ENCODE peak calls at places on chromosomes 5 and 9, in six cellular contexts. V is mesendoderm, I is OCI-LY7, C is thoracic aorta, Q is cardiac muscle cell, K is neuronal stem cell. S is an unnamed sample.

GRCh38 chr5:150658121-150658520 is 2.9 kb upstream of the MYOZ3 start:
- DNase-seq in K (no peak), Q (no peak), I (no peak), V (no peak), C (no peak), S (no peak)

GRCh38 chr5:94694671-94695070 is 76.2 kb downstream of the SLF1 start:
- DNase-seq in I (no peak), Q (no peak), V (no peak), C (no peak), K (no peak), S (no peak)

GRCh38 chr5:172903790-172904189 is 55.4 kb upstream of the RPL26L1 start:
- DNase-seq in V (no peak), Q (peak; percentile 92), K (no peak), C (peak; percentile 84), I (no peak), S (peak; percentile 91)

GRCh38 chr5:1039210-1039548 is 30.6 kb downstream of the NKD2 start:
- DNase-seq in C (no peak), I (no peak), K (no peak), V (no peak), Q (no peak), S (no peak)

GRCh38 chr5:12274236-12274635 is 370.0 kb upstream of the CTNND2 start:
- DNase-seq in C (no peak), K (no peak), I (no peak), Q (no peak), V (no peak), S (no peak)

GRCh38 chr5:67575087-67575486 is 378.5 kb upstream of the CD180 start:
- DNase-seq in Q (no peak), I (no peak), C (no peak), K (no peak), V (no peak), S (no peak)

GRCh38 chr5:3888290-3888689 is 292.7 kb downstream of the IRX1 start:
- DNase-seq in I (no peak), V (no peak), Q (no peak), C (no peak), K (no peak), S (no peak)

GRCh38 chr5:175254155-175254554 is 189.8 kb downstream of the DRD1 start:
- DNase-seq in C (no peak), V (no peak), Q (peak; percentile 6), K (no peak), I (no peak), S (peak; percentile 46)

GRCh38 chr9:116152390-116152789 is 1.2 kb upstream of the PAPPA start:
- DNase-seq in V (no peak), K (no peak), Q (no peak), I (no peak), C (no peak), S (no peak)

GRCh38 chr5:82396871-82397514 is 118.8 kb upstream of the RPS23 start:
- DNase-seq in Q (peak; percentile 99), V (no peak), K (no peak), C (peak; percentile 60), I (no peak), S (peak; percentile 97)

GRCh38 chr5:155053482-155053881 is 39.9 kb downstream of the KIF4B start:
- DNase-seq in V (peak; percentile 59), K (no peak), Q (no peak), I (no peak), C (no peak), S (no peak)

GRCh38 chr5:14415516-14416074 is 166.0 kb upstream of the OTULINL start:
- DNase-seq in Q (no peak), C (no peak), I (no peak), K (no peak), V (no peak), S (no peak)

GRCh38 chr5:32692066-32692746 is 18.9 kb upstream of the NPR3 start:
- DNase-seq in C (no peak), Q (no peak), V (no peak), I (no peak), K (no peak), S (no peak)

GRCh38 chr5:41754857-41755256 is 115.4 kb downstream of the OXCT1 start:
- DNase-seq in I (peak; percentile 2), Q (peak; percentile 17), K (no peak), C (no peak), V (no peak), S (no peak)

GRCh38 chr5:415928-416635 is 26.9 kb upstream of the EXOC3 start:
- DNase-seq in K (no peak), V (no peak), I (no peak), Q (no peak), C (no peak), S (no peak)

GRCh38 chr5:139386039-139386438 is 2.9 kb upstream of the SLC23A1 start:
- DNase-seq in V (no peak), K (no peak), C (no peak), I (no peak), Q (no peak), S (no peak)

GRCh38 chr5:1182633-1183423 is 18.6 kb upstream of the SLC6A19 start:
- DNase-seq in K (no peak), C (no peak), V (no peak), Q (no peak), I (no peak), S (no peak)

GRCh38 chr5:154385236-154385512 is 60.6 kb upstream of the SAP30L start:
- DNase-seq in V (no peak), Q (peak; percentile 30), I (peak; percentile 4), K (no peak), C (no peak), S (no peak)

GRCh38 chr5:146283344-146283761 is 55.3 kb upstream of the POU4F3 start:
- DNase-seq in V (peak; percentile 1), I (no peak), C (no peak), K (no peak), Q (peak; percentile 84), S (no peak)

GRCh38 chr9:21696411-21696865 is 106.0 kb upstream of the MTAP start:
- DNase-seq in C (no peak), V (peak; percentile 76), K (no peak), Q (peak; percentile 77), I (peak; percentile 4), S (peak; percentile 70)

GRCh38 chr5:107319921-107320320 is 350.8 kb downstream of the EFNA5 start:
- DNase-seq in V (no peak), K (no peak), Q (no peak), C (no peak), I (no peak), S (no peak)

GRCh38 chr9:131028931-131029573 is 20.1 kb downstream of the LAMC3 start:
- DNase-seq in I (no peak), V (no peak), Q (no peak), C (no peak), K (no peak), S (no peak)

GRCh38 chr9:131027872-131028179 is 18.9 kb downstream of the LAMC3 start:
- DNase-seq in V (no peak), C (no peak), K (no peak), Q (no peak), I (no peak), S (no peak)

GRCh38 chr9:131025953-131026858 is 17.2 kb downstream of the LAMC3 start:
- DNase-seq in V (no peak), K (no peak), I (no peak), Q (no peak), C (no peak), S (no peak)

GRCh38 chr9:131028221-131028884 is 19.4 kb downstream of the LAMC3 start:
- DNase-seq in V (no peak), C (no peak), K (no peak), I (no peak), Q (no peak), S (no peak)

GRCh38 chr9:131027048-131027871 is 18.3 kb downstream of the LAMC3 start:
- DNase-seq in V (no peak), K (no peak), C (no peak), I (no peak), Q (no peak), S (no peak)
- H3K36me3 ChIP-seq in V (no peaks in the 10 kb centered on the region), K (no peaks in the 10 kb centered on the region), C (no peaks in the 10 kb centered on the region), I (no peaks in the 10 kb centered on the region), Q (no peaks in the 10 kb centered on the region), S (no peaks in the 10 kb centered on the region)

DNA sequence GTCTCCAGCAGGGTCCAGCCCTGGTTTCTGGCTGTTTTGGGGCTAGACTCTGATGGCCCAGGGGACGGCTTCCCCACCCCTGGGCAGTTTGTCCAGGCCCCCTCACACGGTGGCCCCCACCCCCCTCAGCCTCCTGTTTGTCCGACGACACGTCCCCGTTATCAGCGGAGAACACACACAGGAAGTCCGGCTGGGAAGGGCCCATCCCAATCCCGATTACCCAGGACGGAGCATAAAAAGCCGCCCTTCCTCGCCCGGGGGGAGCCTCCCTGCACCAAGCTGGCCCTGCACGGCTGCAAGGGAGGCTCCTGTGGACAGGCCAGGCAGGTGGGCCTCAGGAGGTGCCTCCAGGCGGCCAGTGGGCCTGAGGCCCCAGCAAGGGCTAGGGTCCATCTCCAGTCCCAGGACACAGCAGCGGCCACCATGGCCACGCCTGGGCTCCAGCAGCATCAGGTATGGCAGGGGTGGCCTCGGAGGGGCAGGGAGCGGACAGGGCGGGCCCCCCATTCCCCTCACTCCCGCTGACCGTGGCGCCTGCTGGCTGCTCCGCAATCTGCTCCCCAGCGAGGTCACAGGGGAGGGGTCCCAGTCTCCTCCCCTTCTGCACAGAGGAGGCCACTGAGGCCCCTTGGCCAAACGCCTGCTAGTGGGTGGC is at the start of gene EGFL7:
- DNase-seq in K (no peak), I (no peak), C (no peak), V (no peak), Q (peak; percentile 52), S (no peak)
- H3K4me3 ChIP-seq in K (no peak within 1 kb of the TSS), I (no peak within 1 kb of the TSS), C (peak within 1 kb of the TSS; percentile 65), V (no peak within 1 kb of the TSS), Q (no peak within 1 kb of the TSS), S (no peak within 1 kb of the TSS)

GRCh38 chr9:137811283-137811870 is 66.2 kb upstream of the CACNA1B start:
- DNase-seq in C (no peak), I (no peak), V (no peak), K (no peak), Q (no peak), S (no peak)

GRCh38 chr9:137813167-137813566 is 64.4 kb upstream of the CACNA1B start:
- DNase-seq in V (no peak), C (no peak), K (no peak), Q (no peak), I (no peak), S (no peak)

GRCh38 chr9:137812356-137813023 is 65.1 kb upstream of the CACNA1B start:
- DNase-seq in I (no peak), K (no peak), Q (no peak), V (no peak), C (no peak), S (no peak)

GRCh38 chr9:137807721-137808703 is 69.6 kb upstream of the CACNA1B start:
- DNase-seq in V (no peak), Q (no peak), K (no peak), I (peak; percentile 20), C (no peak), S (no peak)

DNA sequence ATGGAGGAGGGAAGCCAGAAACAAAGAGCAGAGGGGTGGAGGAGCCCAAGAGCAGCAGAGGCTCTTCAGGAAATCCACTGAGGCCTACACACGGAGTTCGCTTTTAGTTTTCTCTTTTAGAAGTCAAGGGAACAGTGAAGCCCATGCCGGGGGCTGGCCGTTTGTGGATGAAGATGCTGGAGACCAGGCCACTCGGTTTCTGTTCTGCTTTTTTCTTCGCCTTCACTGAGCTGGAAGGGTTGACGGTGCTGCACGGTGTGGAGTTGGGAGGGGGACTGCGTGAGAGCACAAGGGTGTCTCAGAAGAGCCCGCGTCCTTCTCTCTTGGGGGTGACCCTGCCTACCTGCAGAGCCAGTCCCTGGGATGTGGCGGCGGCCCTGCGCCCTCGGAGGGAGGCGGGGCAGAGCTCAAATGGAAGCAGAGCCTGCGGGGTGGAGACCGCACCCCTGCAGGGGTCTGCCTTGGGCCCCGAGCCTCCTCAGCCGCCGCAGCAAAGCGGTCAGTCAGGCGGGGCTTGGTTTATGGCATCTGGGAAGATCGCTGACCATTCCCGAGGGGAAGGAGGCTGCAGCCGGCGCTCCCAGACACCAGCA is 68.4 kb upstream of the CACNA1B start:
- DNase-seq in I (peak; percentile 35), V (no peak), C (no peak), Q (no peak), K (no peak), S (no peak)
- H3K36me3 ChIP-seq in I (peaks cover 89% of the 10 kb centered on the region), V (peaks cover 1% of the 10 kb centered on the region), C (peaks cover 37% of the 10 kb centered on the region), Q (peaks cover 6% of the 10 kb centered on the region), K (peaks cover 85% of the 10 kb centered on the region), S (peaks cover 14% of the 10 kb centered on the region)

GRCh38 chr9:1454980-1455367 is 404.8 kb downstream of the DMRT2 start:
- DNase-seq in C (no peak), Q (peak; percentile 42), I (no peak), V (no peak), K (no peak), S (no peak)
- H3K4me3 ChIP-seq in C (no peak overlapping the region), Q (no peak overlapping the region), I (no peak overlapping the region), V (no peak overlapping the region), K (no peak overlapping the region), S (no peak overlapping the region)